ENCODE peak calls at places on chromosomes 1 and 21, in five cellular contexts. E is ELF-1, L is MCF 10A, I is RPMI8226, Q is ELR. D is an unnamed sample.

GRCh38 chr1:79811173-79811572 is 804.6 kb upstream of the ADGRL4 start:
- DNase-seq in Q (peak; percentile 83), I (no peak), L (no peak), E (no peak), D (no peak)

GRCh38 chr1:19038096-19038495 is 81.6 kb upstream of the IFFO2 start:
- DNase-seq in Q (no peak), L (no peak), E (no peak), I (no peak), D (no peak)

GRCh38 chr21:15928196-15928595 is 198.4 kb downstream of the USP25 start:
- DNase-seq in Q (no peak), I (no peak), E (no peak), L (no peak), D (no peak)

GRCh38 chr1:216682694-216683243 is 40.5 kb downstream of the ESRRG start:
- DNase-seq in I (no peak), Q (no peak), E (no peak), L (no peak), D (no peak)

GRCh38 chr1:169163059-169163458 is 56.6 kb downstream of the ATP1B1 start:
- DNase-seq in I (no peak), Q (peak; percentile 76), L (peak; percentile 30), E (no peak), D (no peak)

GRCh38 chr1:111725192-111725591 is 14.0 kb downstream of the INKA2 start:
- DNase-seq in Q (no peak), E (peak; percentile 47), I (no peak), L (no peak), D (no peak)

GRCh38 chr1:218460367-218460766 is 115.2 kb downstream of the TGFB2 start:
- DNase-seq in E (peak; percentile 66), L (peak; percentile 59), Q (peak; percentile 65), I (peak; percentile 11), D (no peak)

GRCh38 chr1:228272831-228273571 is 65.2 kb downstream of the OBSCN start:
- DNase-seq in Q (no peak), L (no peak), I (no peak), E (no peak), D (no peak)

GRCh38 chr1:35925741-35926140 is 5.2 kb upstream of the AGO3 start:
- DNase-seq in I (no peak), Q (no peak), L (no peak), E (no peak), D (no peak)

GRCh38 chr1:10555635-10556429 is 81.1 kb downstream of the PEX14 start:
- DNase-seq in L (peak; percentile 79), Q (no peak), E (peak; percentile 77), I (no peak), D (no peak)

GRCh38 chr1:76176020-76176419 is 101.5 kb downstream of the ST6GALNAC3 start:
- DNase-seq in E (no peak), I (no peak), L (no peak), Q (no peak), D (no peak)

GRCh38 chr1:236685917-236686814 is at the start of gene ACTN2:
- DNase-seq in E (peak; percentile 34), I (no peak), Q (no peak), L (no peak), D (no peak)